ENCODE peak calls at places on chromosomes 3 and 15, in ten cellular contexts. One of them, this sample, is unnamed.

GRCh38 chr15:51460796-51461195 is 119.3 kb downstream of the GLDN start:
- DNase-seq in EL: no peak
- DNase-seq in fibroblast of mammary gland: peak
- DNase-seq in cardiac muscle cell: no peak
- DNase-seq in kidney epithelial cell: no peak
- DNase-seq in Peyer's patch: no peak
- DNase-seq in hippocampal formation: no peak
- DNase-seq in NCI-H1436: no peak
- DNase-seq in AG08395: peak
- DNase-seq in substantia nigra: no peak
- DNase-seq in this sample: no peak

GRCh38 chr3:44915702-44916438 is 41.5 kb downstream of the TGM4 start:
- DNase-seq in EL: no peak
- DNase-seq in fibroblast of mammary gland: peak
- DNase-seq in cardiac muscle cell: peak
- DNase-seq in kidney epithelial cell: no peak
- DNase-seq in Peyer's patch: peak
- DNase-seq in hippocampal formation: no peak
- DNase-seq in NCI-H1436: no peak
- DNase-seq in AG08395: peak
- DNase-seq in substantia nigra: no peak
- DNase-seq in this sample: peak

GRCh38 chr3:79204351-79204750 is 563.4 kb downstream of the ROBO1 start:
- DNase-seq in EL: no peak
- DNase-seq in fibroblast of mammary gland: no peak
- DNase-seq in cardiac muscle cell: no peak
- DNase-seq in kidney epithelial cell: no peak
- DNase-seq in Peyer's patch: no peak
- DNase-seq in hippocampal formation: no peak
- DNase-seq in NCI-H1436: no peak
- DNase-seq in AG08395: no peak
- DNase-seq in substantia nigra: no peak
- DNase-seq in this sample: no peak

GRCh38 chr15:35486296-35486695 is 59.7 kb downstream of the DPH6 start:
- DNase-seq in EL: no peak
- DNase-seq in fibroblast of mammary gland: no peak
- DNase-seq in cardiac muscle cell: no peak
- DNase-seq in kidney epithelial cell: no peak
- DNase-seq in Peyer's patch: no peak
- DNase-seq in hippocampal formation: no peak
- DNase-seq in NCI-H1436: no peak
- DNase-seq in AG08395: no peak
- DNase-seq in substantia nigra: no peak
- DNase-seq in this sample: no peak

GRCh38 chr3:140762751-140763150 is 84.9 kb downstream of the TRIM42 start:
- DNase-seq in EL: no peak
- DNase-seq in fibroblast of mammary gland: no peak
- DNase-seq in cardiac muscle cell: no peak
- DNase-seq in kidney epithelial cell: no peak
- DNase-seq in Peyer's patch: no peak
- DNase-seq in hippocampal formation: no peak
- DNase-seq in NCI-H1436: no peak
- DNase-seq in AG08395: no peak
- DNase-seq in substantia nigra: no peak
- DNase-seq in this sample: no peak

GRCh38 chr3:179450901-179451334 is 352 bp downstream of the GNB4 start:
- DNase-seq in EL: peak
- DNase-seq in fibroblast of mammary gland: peak
- DNase-seq in cardiac muscle cell: peak
- DNase-seq in kidney epithelial cell: no peak
- DNase-seq in Peyer's patch: no peak
- DNase-seq in hippocampal formation: no peak
- DNase-seq in NCI-H1436: no peak
- DNase-seq in AG08395: peak
- DNase-seq in substantia nigra: no peak
- DNase-seq in this sample: no peak

GRCh38 chr15:66294157-66294931 is 976 bp downstream of the DIS3L start:
- DNase-seq in EL: peak
- DNase-seq in fibroblast of mammary gland: peak
- DNase-seq in cardiac muscle cell: peak
- DNase-seq in kidney epithelial cell: peak
- DNase-seq in Peyer's patch: peak
- DNase-seq in hippocampal formation: no peak
- DNase-seq in NCI-H1436: no peak
- DNase-seq in AG08395: peak
- DNase-seq in substantia nigra: no peak
- DNase-seq in this sample: peak

GRCh38 chr15:61003683-61004299 is 225.3 kb downstream of the RORA start:
- DNase-seq in EL: no peak
- DNase-seq in fibroblast of mammary gland: no peak
- DNase-seq in cardiac muscle cell: peak
- DNase-seq in kidney epithelial cell: no peak
- DNase-seq in Peyer's patch: no peak
- DNase-seq in hippocampal formation: no peak
- DNase-seq in NCI-H1436: no peak
- DNase-seq in AG08395: no peak
- DNase-seq in substantia nigra: no peak
- DNase-seq in this sample: no peak

GRCh38 chr3:99246010-99246654 is 344.6 kb upstream of the DCBLD2 start:
- DNase-seq in EL: peak
- DNase-seq in fibroblast of mammary gland: peak
- DNase-seq in cardiac muscle cell: peak
- DNase-seq in kidney epithelial cell: no peak
- DNase-seq in Peyer's patch: no peak
- DNase-seq in hippocampal formation: no peak
- DNase-seq in NCI-H1436: no peak
- DNase-seq in AG08395: no peak
- DNase-seq in substantia nigra: no peak
- DNase-seq in this sample: no peak

GRCh38 chr3:187996609-187997008 is 157.3 kb upstream of the LPP start:
- DNase-seq in EL: no peak
- DNase-seq in fibroblast of mammary gland: no peak
- DNase-seq in cardiac muscle cell: no peak
- DNase-seq in kidney epithelial cell: no peak
- DNase-seq in Peyer's patch: no peak
- DNase-seq in hippocampal formation: no peak
- DNase-seq in NCI-H1436: no peak
- DNase-seq in AG08395: no peak
- DNase-seq in substantia nigra: no peak
- DNase-seq in this sample: no peak

GRCh38 chr3:38563070-38563901 is 67.1 kb downstream of the EXOG start:
- DNase-seq in EL: no peak
- DNase-seq in fibroblast of mammary gland: no peak
- DNase-seq in cardiac muscle cell: no peak
- DNase-seq in kidney epithelial cell: no peak
- DNase-seq in Peyer's patch: peak
- DNase-seq in hippocampal formation: no peak
- DNase-seq in NCI-H1436: no peak
- DNase-seq in AG08395: no peak
- DNase-seq in substantia nigra: no peak
- DNase-seq in this sample: no peak

GRCh38 chr3:10223676-10224639 is 24.3 kb upstream of the TATDN2 start:
- DNase-seq in EL: no peak
- DNase-seq in fibroblast of mammary gland: no peak
- DNase-seq in cardiac muscle cell: no peak
- DNase-seq in kidney epithelial cell: no peak
- DNase-seq in Peyer's patch: peak
- DNase-seq in hippocampal formation: no peak
- DNase-seq in NCI-H1436: no peak
- DNase-seq in AG08395: no peak
- DNase-seq in substantia nigra: no peak
- DNase-seq in this sample: no peak

GRCh38 chr15:89203705-89204273 is 17.6 kb downstream of the RLBP1 start:
- DNase-seq in EL: no peak
- DNase-seq in fibroblast of mammary gland: no peak
- DNase-seq in cardiac muscle cell: no peak
- DNase-seq in kidney epithelial cell: no peak
- DNase-seq in Peyer's patch: no peak
- DNase-seq in hippocampal formation: no peak
- DNase-seq in NCI-H1436: no peak
- DNase-seq in AG08395: no peak
- DNase-seq in substantia nigra: no peak
- DNase-seq in this sample: no peak

GRCh38 chr3:150623945-150624344 is 20.8 kb downstream of the SELENOT start:
- DNase-seq in EL: peak
- DNase-seq in fibroblast of mammary gland: peak
- DNase-seq in cardiac muscle cell: no peak
- DNase-seq in kidney epithelial cell: no peak
- DNase-seq in Peyer's patch: no peak
- DNase-seq in hippocampal formation: no peak
- DNase-seq in NCI-H1436: no peak
- DNase-seq in AG08395: no peak
- DNase-seq in substantia nigra: no peak
- DNase-seq in this sample: no peak

GRCh38 chr3:163056874-163057497 is 1560.4 kb downstream of the OTOL1 start:
- DNase-seq in EL: peak
- DNase-seq in fibroblast of mammary gland: peak
- DNase-seq in cardiac muscle cell: peak
- DNase-seq in kidney epithelial cell: no peak
- DNase-seq in Peyer's patch: no peak
- DNase-seq in hippocampal formation: no peak
- DNase-seq in NCI-H1436: peak
- DNase-seq in AG08395: peak
- DNase-seq in substantia nigra: no peak
- DNase-seq in this sample: peak

GRCh38 chr3:170079466-170080165 is 41.8 kb downstream of the GPR160 start:
- DNase-seq in EL: no peak
- DNase-seq in fibroblast of mammary gland: no peak
- DNase-seq in cardiac muscle cell: no peak
- DNase-seq in kidney epithelial cell: peak
- DNase-seq in Peyer's patch: no peak
- DNase-seq in hippocampal formation: no peak
- DNase-seq in NCI-H1436: no peak
- DNase-seq in AG08395: no peak
- DNase-seq in substantia nigra: no peak
- DNase-seq in this sample: no peak

GRCh38 chr15:38864122-38864521 is 299.5 kb upstream of the RASGRP1 start:
- DNase-seq in EL: no peak
- DNase-seq in fibroblast of mammary gland: no peak
- DNase-seq in cardiac muscle cell: peak
- DNase-seq in kidney epithelial cell: no peak
- DNase-seq in Peyer's patch: no peak
- DNase-seq in hippocampal formation: no peak
- DNase-seq in NCI-H1436: no peak
- DNase-seq in AG08395: no peak
- DNase-seq in substantia nigra: no peak
- DNase-seq in this sample: no peak

GRCh38 chr3:47661121-47661752 is 82.6 kb upstream of the CSPG5 start:
- DNase-seq in EL: peak
- DNase-seq in fibroblast of mammary gland: peak
- DNase-seq in cardiac muscle cell: peak
- DNase-seq in kidney epithelial cell: peak
- DNase-seq in Peyer's patch: no peak
- DNase-seq in hippocampal formation: no peak
- DNase-seq in NCI-H1436: no peak
- DNase-seq in AG08395: peak
- DNase-seq in substantia nigra: no peak
- DNase-seq in this sample: peak

GRCh38 chr15:67690936-67691335 is 134.4 kb upstream of the SKOR1 start:
- DNase-seq in EL: peak
- DNase-seq in fibroblast of mammary gland: peak
- DNase-seq in cardiac muscle cell: peak
- DNase-seq in kidney epithelial cell: peak
- DNase-seq in Peyer's patch: no peak
- DNase-seq in hippocampal formation: no peak
- DNase-seq in NCI-H1436: peak
- DNase-seq in AG08395: peak
- DNase-seq in substantia nigra: no peak
- DNase-seq in this sample: peak

GRCh38 chr3:173275740-173276139 is 121.8 kb upstream of the NLGN1 start:
- DNase-seq in EL: no peak
- DNase-seq in fibroblast of mammary gland: no peak
- DNase-seq in cardiac muscle cell: no peak
- DNase-seq in kidney epithelial cell: no peak
- DNase-seq in Peyer's patch: no peak
- DNase-seq in hippocampal formation: no peak
- DNase-seq in NCI-H1436: no peak
- DNase-seq in AG08395: no peak
- DNase-seq in substantia nigra: no peak
- DNase-seq in this sample: no peak

GRCh38 chr3:174153875-174154274 is 705.3 kb upstream of the NAALADL2 start:
- DNase-seq in EL: peak
- DNase-seq in fibroblast of mammary gland: peak
- DNase-seq in cardiac muscle cell: no peak
- DNase-seq in kidney epithelial cell: no peak
- DNase-seq in Peyer's patch: no peak
- DNase-seq in hippocampal formation: no peak
- DNase-seq in NCI-H1436: no peak
- DNase-seq in AG08395: peak
- DNase-seq in substantia nigra: no peak
- DNase-seq in this sample: no peak

GRCh38 chr15:64017082-64017588 is 29.1 kb downstream of the DAPK2 start:
- DNase-seq in EL: peak
- DNase-seq in fibroblast of mammary gland: peak
- DNase-seq in cardiac muscle cell: no peak
- DNase-seq in kidney epithelial cell: peak
- DNase-seq in Peyer's patch: no peak
- DNase-seq in hippocampal formation: no peak
- DNase-seq in NCI-H1436: no peak
- DNase-seq in AG08395: peak
- DNase-seq in substantia nigra: no peak
- DNase-seq in this sample: peak

GRCh38 chr3:128649264-128649663 is 1.4 kb downstream of the RPN1 start:
- DNase-seq in EL: no peak
- DNase-seq in fibroblast of mammary gland: no peak
- DNase-seq in cardiac muscle cell: no peak
- DNase-seq in kidney epithelial cell: no peak
- DNase-seq in Peyer's patch: no peak
- DNase-seq in hippocampal formation: no peak
- DNase-seq in NCI-H1436: no peak
- DNase-seq in AG08395: no peak
- DNase-seq in substantia nigra: no peak
- DNase-seq in this sample: no peak

GRCh38 chr3:26967531-26967930 is 345.0 kb downstream of the LRRC3B start:
- DNase-seq in EL: no peak
- DNase-seq in fibroblast of mammary gland: no peak
- DNase-seq in cardiac muscle cell: no peak
- DNase-seq in kidney epithelial cell: no peak
- DNase-seq in Peyer's patch: no peak
- DNase-seq in hippocampal formation: no peak
- DNase-seq in NCI-H1436: no peak
- DNase-seq in AG08395: no peak
- DNase-seq in substantia nigra: no peak
- DNase-seq in this sample: no peak

GRCh38 chr15:31303434-31304073 is 23.1 kb upstream of the KLF13 start:
- DNase-seq in EL: no peak
- DNase-seq in fibroblast of mammary gland: peak
- DNase-seq in cardiac muscle cell: peak
- DNase-seq in kidney epithelial cell: no peak
- DNase-seq in Peyer's patch: peak
- DNase-seq in hippocampal formation: no peak
- DNase-seq in NCI-H1436: no peak
- DNase-seq in AG08395: peak
- DNase-seq in substantia nigra: no peak
- DNase-seq in this sample: peak

GRCh38 chr15:32853667-32854066 is 135.9 kb downstream of the GREM1 start:
- DNase-seq in EL: no peak
- DNase-seq in fibroblast of mammary gland: no peak
- DNase-seq in cardiac muscle cell: no peak
- DNase-seq in kidney epithelial cell: no peak
- DNase-seq in Peyer's patch: no peak
- DNase-seq in hippocampal formation: no peak
- DNase-seq in NCI-H1436: no peak
- DNase-seq in AG08395: no peak
- DNase-seq in substantia nigra: no peak
- DNase-seq in this sample: no peak

GRCh38 chr3:71724171-71724453 is 1.1 kb downstream of the EIF4E3 start:
- DNase-seq in EL: no peak
- DNase-seq in fibroblast of mammary gland: no peak
- DNase-seq in cardiac muscle cell: no peak
- DNase-seq in kidney epithelial cell: no peak
- DNase-seq in Peyer's patch: no peak
- DNase-seq in hippocampal formation: no peak
- DNase-seq in NCI-H1436: no peak
- DNase-seq in AG08395: no peak
- DNase-seq in substantia nigra: no peak
- DNase-seq in this sample: no peak

This sample was measured in AG08396.